ENCODE peak calls at places on chromosomes 16 and 17, in nine cellular contexts. One of them, this sample, is unnamed.

GRCh38 chr16:11303405-11304138 is 22.4 kb upstream of the PRM1 start:
- DNase-seq in fibroblast of pulmonary artery: no peak
- DNase-seq in NCI-H1417: peak
- DNase-seq in Daoy: peak
- DNase-seq in GM04504: no peak
- DNase-seq in heart right ventricle: no peak
- DNase-seq in A673: no peak
- DNase-seq in NCI-H1694 treated with DMSO at 0.1 percent for 48 hours: no peak
- DNase-seq in GM10248: no peak
- DNase-seq in this sample: peak

GRCh38 chr17:63442549-63443035 is 3.5 kb downstream of the CYB561 start:
- DNase-seq in A673: peak
- DNase-seq in heart right ventricle: no peak
- DNase-seq in Daoy: no peak
- DNase-seq in NCI-H1694 treated with DMSO at 0.1 percent for 48 hours: peak
- DNase-seq in GM10248: peak
- DNase-seq in NCI-H1417: no peak
- DNase-seq in GM04504: no peak
- DNase-seq in fibroblast of pulmonary artery: no peak
- DNase-seq in this sample: peak

GRCh38 chr17:79765708-79766107 is 12.2 kb upstream of the CBX2 start:
- DNase-seq in heart right ventricle: no peak
- DNase-seq in A673: no peak
- DNase-seq in Daoy: no peak
- DNase-seq in NCI-H1417: no peak
- DNase-seq in fibroblast of pulmonary artery: no peak
- DNase-seq in GM04504: no peak
- DNase-seq in GM10248: no peak
- DNase-seq in NCI-H1694 treated with DMSO at 0.1 percent for 48 hours: no peak
- DNase-seq in this sample: no peak

GRCh38 chr16:30488764-30489595 is 16.4 kb downstream of the ITGAL start:
- DNase-seq in Daoy: no peak
- DNase-seq in GM10248: no peak
- DNase-seq in A673: no peak
- DNase-seq in NCI-H1694 treated with DMSO at 0.1 percent for 48 hours: no peak
- DNase-seq in fibroblast of pulmonary artery: no peak
- DNase-seq in GM04504: no peak
- DNase-seq in heart right ventricle: no peak
- DNase-seq in NCI-H1417: no peak
- DNase-seq in this sample: no peak

GRCh38 chr16:86716649-86717048 is 138.3 kb downstream of the FOXL1 start:
- DNase-seq in Daoy: no peak
- DNase-seq in fibroblast of pulmonary artery: no peak
- DNase-seq in GM04504: no peak
- DNase-seq in heart right ventricle: no peak
- DNase-seq in NCI-H1417: no peak
- DNase-seq in A673: no peak
- DNase-seq in GM10248: no peak
- DNase-seq in NCI-H1694 treated with DMSO at 0.1 percent for 48 hours: no peak
- DNase-seq in this sample: no peak

GRCh38 chr17:13306310-13306962 is 288.6 kb upstream of the ELAC2 start:
- DNase-seq in Daoy: peak
- DNase-seq in GM10248: no peak
- DNase-seq in NCI-H1417: peak
- DNase-seq in NCI-H1694 treated with DMSO at 0.1 percent for 48 hours: no peak
- DNase-seq in heart right ventricle: no peak
- DNase-seq in GM04504: peak
- DNase-seq in fibroblast of pulmonary artery: peak
- DNase-seq in A673: peak
- DNase-seq in this sample: peak

GRCh38 chr16:4414187-4414909 is 2.0 kb downstream of the CORO7 start:
- DNase-seq in GM10248: peak
- DNase-seq in heart right ventricle: no peak
- DNase-seq in GM04504: no peak
- DNase-seq in NCI-H1417: peak
- DNase-seq in NCI-H1694 treated with DMSO at 0.1 percent for 48 hours: no peak
- DNase-seq in Daoy: no peak
- DNase-seq in fibroblast of pulmonary artery: no peak
- DNase-seq in A673: no peak
- DNase-seq in this sample: no peak

GRCh38 chr17:76414334-76415295 is 30.2 kb downstream of the SPHK1 start:
- DNase-seq in A673: peak
- DNase-seq in fibroblast of pulmonary artery: peak
- DNase-seq in NCI-H1694 treated with DMSO at 0.1 percent for 48 hours: peak
- DNase-seq in GM04504: no peak
- DNase-seq in NCI-H1417: peak
- DNase-seq in heart right ventricle: peak
- DNase-seq in GM10248: no peak
- DNase-seq in Daoy: no peak
- DNase-seq in this sample: peak

GRCh38 chr17:32936894-32937500 is 9.0 kb downstream of the TMEM98 start:
- DNase-seq in Daoy: peak
- DNase-seq in heart right ventricle: peak
- DNase-seq in GM10248: peak
- DNase-seq in A673: peak
- DNase-seq in NCI-H1417: peak
- DNase-seq in GM04504: no peak
- DNase-seq in NCI-H1694 treated with DMSO at 0.1 percent for 48 hours: peak
- DNase-seq in fibroblast of pulmonary artery: peak
- DNase-seq in this sample: peak

GRCh38 chr16:75591001-75591852 is 25.0 kb downstream of the GABARAPL2 start:
- DNase-seq in heart right ventricle: peak
- DNase-seq in NCI-H1694 treated with DMSO at 0.1 percent for 48 hours: no peak
- DNase-seq in fibroblast of pulmonary artery: peak
- DNase-seq in GM04504: peak
- DNase-seq in Daoy: peak
- DNase-seq in NCI-H1417: no peak
- DNase-seq in GM10248: no peak
- DNase-seq in A673: peak
- DNase-seq in this sample: peak

GRCh38 chr17:78430892-78431691 is 52.6 kb downstream of the PGS1 start:
- DNase-seq in fibroblast of pulmonary artery: no peak
- DNase-seq in heart right ventricle: no peak
- DNase-seq in Daoy: no peak
- DNase-seq in A673: no peak
- DNase-seq in GM10248: no peak
- DNase-seq in NCI-H1694 treated with DMSO at 0.1 percent for 48 hours: no peak
- DNase-seq in GM04504: no peak
- DNase-seq in NCI-H1417: no peak
- DNase-seq in this sample: no peak

This sample was measured in BE2C.